ENCODE peak calls at places on chromosome 1, in four cellular contexts. Z is CD8-positive, alpha-beta T cell; U is lower leg skin; G is esophagus squamous epithelium. P is an unnamed sample.
A peak's percentile ranks its signal among the peaks of the same experiment; 100 is the strongest.

GRCh38 chr1:44249543-44249942 is 36.3 kb downstream of the DMAP1 start:
- DNase-seq in Z (no peak), U (no peak), G (no peak), P (no peak)

GRCh38 chr1:72109916-72110315 is 172.4 kb downstream of the NEGR1 start:
- DNase-seq in Z (no peak), U (no peak), G (no peak), P (no peak)

GRCh38 chr1:15525043-15525958 is 1.3 kb upstream of the CASP9 start:
- DNase-seq in Z (peak; percentile 12), U (peak; percentile 100), G (no peak), P (no peak)

GRCh38 chr1:32876341-32877210 is 5.9 kb upstream of the FNDC5 start:
- DNase-seq in Z (peak; percentile 25), U (peak; percentile 82), G (no peak), P (no peak)

GRCh38 chr1:2603521-2604155 is 17.1 kb downstream of the PRXL2B start:
- DNase-seq in Z (no peak), U (peak; percentile 84), G (no peak), P (peak; percentile 65)

GRCh38 chr1:6625579-6626149 is 996 bp downstream of the THAP3 start:
- DNase-seq in Z (no peak), U (no peak), G (no peak), P (no peak)

GRCh38 chr1:182599339-182599738 is 4.8 kb downstream of the RGS16 start:
- DNase-seq in Z (no peak), U (peak; percentile 61), G (no peak), P (no peak)

GRCh38 chr1:209455133-209455532 is 128.4 kb upstream of the CAMK1G start:
- DNase-seq in Z (no peak), U (no peak), G (no peak), P (no peak)

DNA sequence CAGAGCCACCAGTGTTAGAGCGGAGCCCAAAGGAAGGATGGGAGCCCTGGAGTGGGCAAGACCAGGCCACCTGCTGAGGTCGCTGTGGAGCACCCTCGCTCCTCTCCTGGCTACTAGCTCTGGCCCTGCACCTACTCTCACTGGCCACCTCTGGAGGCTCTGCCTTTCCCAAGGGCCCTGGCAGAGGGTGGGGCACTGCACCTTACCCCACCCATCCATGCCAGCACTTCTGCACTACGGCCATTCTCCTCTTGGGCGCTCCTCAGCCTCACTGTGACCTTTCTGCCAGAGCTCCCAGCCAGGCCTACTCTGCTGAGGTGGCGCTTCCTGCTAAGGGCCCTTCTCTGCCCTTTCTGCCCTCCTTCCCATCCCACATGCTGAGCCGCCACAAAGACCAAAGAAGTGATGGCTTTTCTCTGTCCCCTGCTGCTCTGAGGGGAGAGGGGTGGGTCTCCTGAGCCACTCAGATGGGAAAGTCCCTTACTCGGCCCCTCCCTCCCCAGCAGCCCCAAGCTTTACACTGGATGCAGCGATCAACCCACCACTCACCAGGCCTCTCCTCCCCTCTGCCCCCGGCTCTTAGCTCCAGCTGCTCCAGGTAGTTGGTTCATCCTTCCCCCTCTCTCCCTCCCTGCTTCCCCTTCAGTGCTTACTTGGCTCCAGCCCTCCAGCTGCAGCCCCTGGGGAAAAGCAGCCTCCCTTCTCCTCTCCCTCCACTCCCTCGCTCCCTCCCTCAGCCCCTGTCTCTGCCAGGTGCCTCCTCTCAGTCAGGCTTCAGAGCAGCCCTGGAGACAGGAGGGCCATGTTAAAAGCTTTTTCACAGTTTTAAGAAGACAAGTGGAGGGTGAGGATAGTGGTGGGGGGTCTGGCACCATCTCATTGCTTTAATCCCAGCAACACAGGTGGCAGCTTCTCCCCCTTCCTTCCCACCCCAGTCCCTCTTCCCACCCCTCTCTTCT is 14.8 kb upstream of the TMEM222 start:
- DNase-seq in Z (no peak), U (no peak), G (no peak), P (no peak)
- TF ChIP-seq CTCF in Z (no peak), U (no peak), G (no peak), P (peak; percentile 48)

DNA sequence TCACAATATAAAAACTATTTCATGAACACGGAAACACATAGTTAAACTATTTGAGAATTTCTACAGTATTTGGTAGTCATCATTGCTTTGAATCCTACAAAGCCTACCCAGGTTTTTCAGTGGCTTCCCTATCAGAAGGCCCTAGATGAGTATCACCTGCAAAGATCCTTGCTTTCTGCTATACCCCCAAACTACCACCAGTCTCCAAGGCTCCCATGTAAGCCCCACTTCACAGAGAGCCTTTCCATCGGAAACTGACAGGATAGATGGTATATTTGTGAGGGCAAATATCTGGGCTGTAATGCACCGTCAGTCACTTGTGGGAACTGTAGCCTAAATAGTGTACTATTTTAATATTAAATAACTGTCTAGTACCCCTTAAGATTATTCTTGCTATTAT is 674.3 kb downstream of the BRINP3 start:
- DNase-seq in Z (no peak), U (no peak), G (no peak), P (no peak)
- TF ChIP-seq CTCF in Z (no peak), U (no peak), G (no peak), P (no peak)

GRCh38 chr1:50940291-50940690 is 19.8 kb downstream of the FAF1 start:
- DNase-seq in Z (no peak), U (no peak), G (no peak), P (no peak)
- TF ChIP-seq CTCF in Z (no peak), U (no peak), G (no peak), P (no peak)

DNA sequence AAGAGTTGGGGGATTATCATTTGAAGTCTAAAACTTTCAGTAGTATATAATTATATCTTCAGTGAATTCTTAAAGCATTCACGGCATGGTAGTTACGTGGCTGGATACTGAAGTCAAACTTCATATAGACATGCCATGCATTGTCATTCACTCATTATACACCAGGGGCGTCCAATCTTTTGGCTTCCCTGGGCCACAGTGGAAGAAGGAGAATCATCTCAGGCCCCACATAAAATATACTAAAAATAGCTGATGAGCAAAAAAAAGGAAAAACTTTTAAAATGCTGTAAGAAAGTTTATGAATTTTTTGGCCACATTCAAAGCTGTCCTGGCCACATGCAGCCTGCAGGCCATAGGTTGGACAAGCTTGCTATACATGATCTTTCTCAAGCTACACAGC is 43.8 kb downstream of the DENND1B start:
- DNase-seq in Z (no peak), U (no peak), G (no peak), P (no peak)
- TF ChIP-seq CTCF in Z (no peak), U (no peak), G (no peak), P (peak; percentile 52)